ENCODE peak calls at places on chromosomes 4 and X, in seven cellular contexts. One of them, this sample, is unnamed.
A peak's percentile ranks its signal among the peaks of the same experiment; 100 is the strongest.

GRCh38 chr4:139738846-139739613 is 73.4 kb downstream of the MGST2 start:
- DNase-seq in tibial nerve: no peak
- DNase-seq in uterus: no peak
- DNase-seq in adrenal gland: no peak
- DNase-seq in gastrocnemius medialis: no peak
- DNase-seq in prostate gland: no peak
- DNase-seq in right lobe of liver: no peak
- DNase-seq in this sample: no peak

GRCh38 chr4:169031392-169031791 is 21.3 kb upstream of the CBR4 start:
- DNase-seq in tibial nerve: no peak
- DNase-seq in uterus: no peak
- DNase-seq in adrenal gland: no peak
- DNase-seq in gastrocnemius medialis: no peak
- DNase-seq in prostate gland: no peak
- DNase-seq in right lobe of liver: no peak
- DNase-seq in this sample: peak; percentile 52

GRCh38 chr4:25949166-25949748 is 35.2 kb downstream of the SMIM20 start:
- DNase-seq in tibial nerve: no peak
- DNase-seq in uterus: no peak
- DNase-seq in adrenal gland: no peak
- DNase-seq in gastrocnemius medialis: no peak
- DNase-seq in prostate gland: no peak
- DNase-seq in right lobe of liver: no peak
- DNase-seq in this sample: no peak

GRCh38 chr4:79865253-79865652 is 207.8 kb downstream of the ANTXR2 start:
- DNase-seq in tibial nerve: no peak
- DNase-seq in uterus: no peak
- DNase-seq in adrenal gland: no peak
- DNase-seq in gastrocnemius medialis: no peak
- DNase-seq in prostate gland: no peak
- DNase-seq in right lobe of liver: no peak
- DNase-seq in this sample: no peak

GRCh38 chrX:124383367-124383766 is 37.0 kb downstream of the SH2D1A start:
- DNase-seq in tibial nerve: no peak
- DNase-seq in uterus: no peak
- DNase-seq in adrenal gland: no peak
- DNase-seq in gastrocnemius medialis: no peak
- DNase-seq in prostate gland: no peak
- DNase-seq in right lobe of liver: no peak
- DNase-seq in this sample: no peak

GRCh38 chrX:1397441-1397840 is 5.5 kb upstream of the SLC25A6 start:
- DNase-seq in tibial nerve: no peak
- DNase-seq in uterus: no peak
- DNase-seq in adrenal gland: no peak
- DNase-seq in gastrocnemius medialis: no peak
- DNase-seq in prostate gland: no peak
- DNase-seq in right lobe of liver: peak; percentile 27
- DNase-seq in this sample: no peak

GRCh38 chr4:183324619-183325018 is 2.4 kb upstream of the CLDN24 start:
- DNase-seq in tibial nerve: no peak
- DNase-seq in uterus: no peak
- DNase-seq in adrenal gland: no peak
- DNase-seq in gastrocnemius medialis: no peak
- DNase-seq in prostate gland: no peak
- DNase-seq in right lobe of liver: no peak
- DNase-seq in this sample: peak; percentile 77

GRCh38 chr4:2433609-2434350 is 15.0 kb downstream of the CFAP99 start:
- DNase-seq in tibial nerve: no peak
- DNase-seq in uterus: no peak
- DNase-seq in adrenal gland: no peak
- DNase-seq in gastrocnemius medialis: no peak
- DNase-seq in prostate gland: peak; percentile 26
- DNase-seq in right lobe of liver: peak; percentile 49
- DNase-seq in this sample: no peak

GRCh38 chrX:154732421-154733071 is 18.3 kb downstream of the GAB3 start:
- DNase-seq in tibial nerve: no peak
- DNase-seq in uterus: no peak
- DNase-seq in adrenal gland: no peak
- DNase-seq in gastrocnemius medialis: no peak
- DNase-seq in prostate gland: no peak
- DNase-seq in right lobe of liver: no peak
- DNase-seq in this sample: no peak

GRCh38 chr4:94603170-94603747 is 151.5 kb downstream of the PDLIM5 start:
- DNase-seq in tibial nerve: no peak
- DNase-seq in uterus: peak; percentile 63
- DNase-seq in adrenal gland: peak; percentile 45
- DNase-seq in gastrocnemius medialis: peak; percentile 63
- DNase-seq in prostate gland: no peak
- DNase-seq in right lobe of liver: no peak
- DNase-seq in this sample: no peak

GRCh38 chr4:3202836-3203820 is 45.8 kb upstream of the MSANTD1 start:
- DNase-seq in tibial nerve: no peak
- DNase-seq in uterus: peak; percentile 42
- DNase-seq in adrenal gland: peak; percentile 35
- DNase-seq in gastrocnemius medialis: peak; percentile 16
- DNase-seq in prostate gland: no peak
- DNase-seq in right lobe of liver: peak; percentile 79
- DNase-seq in this sample: no peak

GRCh38 chr4:54998991-54999390 is 126.4 kb downstream of the KDR start:
- DNase-seq in tibial nerve: no peak
- DNase-seq in uterus: no peak
- DNase-seq in adrenal gland: no peak
- DNase-seq in gastrocnemius medialis: no peak
- DNase-seq in prostate gland: no peak
- DNase-seq in right lobe of liver: no peak
- DNase-seq in this sample: no peak

GRCh38 chrX:45699158-45699557 is 498.5 kb upstream of the DIPK2B start:
- DNase-seq in tibial nerve: no peak
- DNase-seq in uterus: no peak
- DNase-seq in adrenal gland: no peak
- DNase-seq in gastrocnemius medialis: no peak
- DNase-seq in prostate gland: no peak
- DNase-seq in right lobe of liver: no peak
- DNase-seq in this sample: no peak

GRCh38 chr4:105785792-105786191 is 77.2 kb downstream of the GSTCD start:
- DNase-seq in tibial nerve: no peak
- DNase-seq in uterus: no peak
- DNase-seq in adrenal gland: no peak
- DNase-seq in gastrocnemius medialis: no peak
- DNase-seq in prostate gland: no peak
- DNase-seq in right lobe of liver: no peak
- DNase-seq in this sample: no peak

GRCh38 chrX:41616935-41617334 is 71.8 kb upstream of the GPR34 start:
- DNase-seq in tibial nerve: no peak
- DNase-seq in uterus: no peak
- DNase-seq in adrenal gland: no peak
- DNase-seq in gastrocnemius medialis: no peak
- DNase-seq in prostate gland: no peak
- DNase-seq in right lobe of liver: no peak
- DNase-seq in this sample: no peak

GRCh38 chr4:7557447-7557846 is 122.7 kb upstream of the PSAPL1 start:
- DNase-seq in tibial nerve: no peak
- DNase-seq in uterus: no peak
- DNase-seq in adrenal gland: peak; percentile 21
- DNase-seq in gastrocnemius medialis: no peak
- DNase-seq in prostate gland: no peak
- DNase-seq in right lobe of liver: no peak
- DNase-seq in this sample: no peak

GRCh38 chr4:183356931-183357675 is 34.9 kb upstream of the CLDN24 start:
- DNase-seq in tibial nerve: no peak
- DNase-seq in uterus: no peak
- DNase-seq in adrenal gland: no peak
- DNase-seq in gastrocnemius medialis: no peak
- DNase-seq in prostate gland: peak; percentile 27
- DNase-seq in right lobe of liver: no peak
- DNase-seq in this sample: peak; percentile 34

DNA sequence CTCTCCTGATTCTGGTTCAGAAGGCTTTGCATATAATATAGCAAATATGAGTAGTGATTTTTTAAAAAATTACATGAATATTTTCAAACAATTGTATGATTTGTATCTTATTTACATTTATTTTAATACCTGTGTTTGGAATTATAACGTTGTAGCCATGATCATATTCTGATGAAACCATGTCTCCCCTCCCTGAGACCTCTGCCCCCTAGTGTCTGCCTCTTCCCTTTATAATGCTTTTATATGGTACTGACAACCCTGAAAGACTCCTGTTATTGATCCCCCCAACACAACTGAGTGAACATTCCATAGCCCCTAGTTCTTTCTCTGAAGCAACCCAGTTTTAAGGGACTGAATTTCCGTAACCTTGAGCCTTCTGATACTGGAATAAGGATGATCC is 187.4 kb downstream of the SOX3 start:
- DNase-seq in tibial nerve: no peak
- DNase-seq in uterus: no peak
- DNase-seq in adrenal gland: no peak
- DNase-seq in gastrocnemius medialis: no peak
- DNase-seq in prostate gland: no peak
- DNase-seq in right lobe of liver: no peak
- DNase-seq in this sample: no peak
- TF ChIP-seq CTCF in tibial nerve: no peak
- TF ChIP-seq CTCF in uterus: no peak
- TF ChIP-seq CTCF in adrenal gland: no peak
- TF ChIP-seq CTCF in gastrocnemius medialis: no peak
- TF ChIP-seq CTCF in prostate gland: no peak
- TF ChIP-seq CTCF in right lobe of liver: no peak
- TF ChIP-seq CTCF in this sample: no peak

GRCh38 chr4:133513891-133514290 is 364.8 kb downstream of the PCDH10 start:
- DNase-seq in tibial nerve: no peak
- DNase-seq in uterus: no peak
- DNase-seq in adrenal gland: no peak
- DNase-seq in gastrocnemius medialis: no peak
- DNase-seq in prostate gland: no peak
- DNase-seq in right lobe of liver: no peak
- DNase-seq in this sample: no peak
- H3K4me3 ChIP-seq in tibial nerve: no peak overlapping the region
- H3K4me3 ChIP-seq in uterus: no peak overlapping the region
- H3K4me3 ChIP-seq in adrenal gland: no peak overlapping the region
- H3K4me3 ChIP-seq in gastrocnemius medialis: no peak overlapping the region
- H3K4me3 ChIP-seq in prostate gland: no peak overlapping the region
- H3K4me3 ChIP-seq in right lobe of liver: no peak overlapping the region
- H3K4me3 ChIP-seq in this sample: no peak overlapping the region

GRCh38 chrX:9515464-9515863 is 50.6 kb downstream of the TBL1X start:
- DNase-seq in tibial nerve: no peak
- DNase-seq in uterus: no peak
- DNase-seq in adrenal gland: peak; percentile 27
- DNase-seq in gastrocnemius medialis: no peak
- DNase-seq in prostate gland: no peak
- DNase-seq in right lobe of liver: no peak
- DNase-seq in this sample: no peak

GRCh38 chrX:9518896-9519295 is 54.0 kb downstream of the TBL1X start:
- DNase-seq in tibial nerve: no peak
- DNase-seq in uterus: no peak
- DNase-seq in adrenal gland: no peak
- DNase-seq in gastrocnemius medialis: no peak
- DNase-seq in prostate gland: no peak
- DNase-seq in right lobe of liver: no peak
- DNase-seq in this sample: no peak

GRCh38 chrX:9516635-9517034 is 51.8 kb downstream of the TBL1X start:
- DNase-seq in tibial nerve: no peak
- DNase-seq in uterus: no peak
- DNase-seq in adrenal gland: no peak
- DNase-seq in gastrocnemius medialis: no peak
- DNase-seq in prostate gland: no peak
- DNase-seq in right lobe of liver: no peak
- DNase-seq in this sample: no peak

GRCh38 chrX:9517062-9517461 is 52.2 kb downstream of the TBL1X start:
- DNase-seq in tibial nerve: no peak
- DNase-seq in uterus: no peak
- DNase-seq in adrenal gland: no peak
- DNase-seq in gastrocnemius medialis: no peak
- DNase-seq in prostate gland: no peak
- DNase-seq in right lobe of liver: no peak
- DNase-seq in this sample: no peak

GRCh38 chrX:9515973-9516538 is 51.2 kb downstream of the TBL1X start:
- DNase-seq in tibial nerve: no peak
- DNase-seq in uterus: no peak
- DNase-seq in adrenal gland: no peak
- DNase-seq in gastrocnemius medialis: no peak
- DNase-seq in prostate gland: no peak
- DNase-seq in right lobe of liver: no peak
- DNase-seq in this sample: no peak
- TF ChIP-seq POLR2A in tibial nerve: no peak
- TF ChIP-seq POLR2A in uterus: no peak
- TF ChIP-seq POLR2A in adrenal gland: no peak
- TF ChIP-seq POLR2A in gastrocnemius medialis: no peak
- TF ChIP-seq POLR2A in prostate gland: no peak
- TF ChIP-seq POLR2A in right lobe of liver: no peak
- TF ChIP-seq POLR2A in this sample: no peak

DNA sequence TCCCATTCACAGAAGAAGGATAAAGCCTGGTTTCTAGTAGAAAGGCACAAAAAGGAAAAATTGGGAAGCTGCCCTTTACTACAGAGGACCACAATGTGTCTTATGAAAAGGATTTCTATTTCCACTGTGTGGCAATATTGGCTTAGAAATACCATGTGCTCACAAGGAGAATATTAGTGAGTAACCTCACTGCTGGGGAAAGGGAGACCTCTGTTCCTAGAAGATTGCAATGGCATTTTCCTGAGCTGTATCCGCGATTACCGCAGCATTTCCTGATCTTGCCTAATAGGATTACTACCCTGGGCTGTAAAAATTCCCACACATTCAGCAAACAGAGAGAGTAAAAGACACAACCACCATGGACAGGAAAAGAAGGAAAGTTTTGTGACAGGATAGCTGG is 308.8 kb upstream of the TECRL start:
- DNase-seq in tibial nerve: no peak
- DNase-seq in uterus: no peak
- DNase-seq in adrenal gland: no peak
- DNase-seq in gastrocnemius medialis: no peak
- DNase-seq in prostate gland: no peak
- DNase-seq in right lobe of liver: no peak
- DNase-seq in this sample: no peak
- TF ChIP-seq CTCF in tibial nerve: no peak
- TF ChIP-seq CTCF in uterus: no peak
- TF ChIP-seq CTCF in adrenal gland: no peak
- TF ChIP-seq CTCF in gastrocnemius medialis: no peak
- TF ChIP-seq CTCF in prostate gland: no peak
- TF ChIP-seq CTCF in right lobe of liver: no peak
- TF ChIP-seq CTCF in this sample: no peak

DNA sequence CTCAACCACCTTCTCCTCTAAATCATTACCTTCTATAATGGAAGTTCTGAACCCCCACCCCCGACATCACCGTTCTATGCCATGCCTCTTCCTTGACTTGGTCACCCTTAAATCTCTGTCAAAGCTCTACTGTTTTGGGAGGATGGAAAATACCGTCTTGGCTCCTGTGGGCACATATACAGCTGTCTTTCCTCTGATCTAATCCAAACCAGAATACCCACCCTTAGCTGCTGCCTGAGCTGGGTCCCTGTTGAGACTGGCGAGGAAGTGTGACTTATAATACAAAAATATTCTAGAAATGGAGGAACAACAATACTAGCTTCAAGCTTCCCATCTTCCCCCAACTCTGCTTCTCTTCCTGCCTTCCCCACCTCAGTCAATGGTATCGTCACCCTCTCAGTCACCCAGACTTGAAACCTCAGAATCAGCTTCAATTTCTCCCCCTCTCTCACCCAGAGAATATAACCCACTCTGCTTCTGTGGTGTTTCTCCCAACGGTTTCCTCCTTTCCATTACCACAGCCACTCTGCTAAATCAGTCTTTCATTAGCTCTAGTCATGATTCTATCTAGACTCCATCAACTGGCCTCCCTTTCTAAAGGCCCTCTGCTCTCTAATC is 583 bp upstream of the IL2RG start:
- DNase-seq in tibial nerve: no peak
- DNase-seq in uterus: no peak
- DNase-seq in adrenal gland: no peak
- DNase-seq in gastrocnemius medialis: no peak
- DNase-seq in prostate gland: no peak
- DNase-seq in right lobe of liver: peak; percentile 1
- DNase-seq in this sample: no peak
- H3K4me3 ChIP-seq in tibial nerve: no peak overlapping the region
- H3K4me3 ChIP-seq in uterus: no peak overlapping the region
- H3K4me3 ChIP-seq in adrenal gland: no peak overlapping the region
- H3K4me3 ChIP-seq in gastrocnemius medialis: no peak overlapping the region
- H3K4me3 ChIP-seq in prostate gland: no peak overlapping the region
- H3K4me3 ChIP-seq in right lobe of liver: no peak overlapping the region
- H3K4me3 ChIP-seq in this sample: no peak overlapping the region

This sample was measured in lower leg skin.